ENCODE peak calls at places on chromosomes 11 and 22, in four cellular contexts. H is stomach; D is naive thymus-derived CD4-positive, alpha-beta T cell; J is GM23338. W is an unnamed sample.

GRCh38 chr11:35781342-35782171 is 119.0 kb downstream of the TRIM44 start:
- DNase-seq in H (no peak), D (no peak), J (no peak), W (no peak)

GRCh38 chr11:126723665-126724045 is 276.9 kb downstream of the KIRREL3 start:
- DNase-seq in H (no peak), D (no peak), J (no peak), W (no peak)

GRCh38 chr11:43212279-43212678 is 99.5 kb upstream of the API5 start:
- DNase-seq in H (no peak), D (no peak), J (peak; percentile 46), W (no peak)

GRCh38 chr11:68431984-68432600 is 28.5 kb upstream of the PPP6R3 start:
- DNase-seq in H (no peak), D (no peak), J (no peak), W (no peak)

GRCh38 chr11:45450189-45450588 is 164.0 kb upstream of the SYT13 start:
- DNase-seq in H (no peak), D (no peak), J (no peak), W (no peak)

GRCh38 chr22:32444068-32444467 is 20.2 kb downstream of the BPIFC start:
- DNase-seq in H (no peak), D (no peak), J (peak; percentile 45), W (peak; percentile 28)

GRCh38 chr11:75968021-75968685 is 153.1 kb downstream of the UVRAG start:
- DNase-seq in H (no peak), D (no peak), J (no peak), W (no peak)

GRCh38 chr11:122046846-122047245 is 69.2 kb downstream of the BLID start:
- DNase-seq in H (no peak), D (no peak), J (no peak), W (no peak)

GRCh38 chr22:41092023-41092817 is at the start of gene EP300:
- DNase-seq in H (peak; percentile 72), D (peak; percentile 85), J (peak; percentile 72), W (peak; percentile 86)

GRCh38 chr11:12411806-12412727 is 34.7 kb downstream of the PARVA start:
- DNase-seq in H (peak; percentile 57), D (peak; percentile 27), J (peak; percentile 90), W (peak; percentile 38)

GRCh38 chr11:45087301-45087700 is 59.1 kb upstream of the PRDM11 start:
- DNase-seq in H (no peak), D (no peak), J (no peak), W (no peak)

GRCh38 chr22:37930270-37930951 is 23.0 kb downstream of the C22orf23 start:
- DNase-seq in H (no peak), D (no peak), J (peak; percentile 61), W (no peak)

GRCh38 chr11:12175694-12176241 is 65.4 kb downstream of the MICAL2 start:
- DNase-seq in H (no peak), D (no peak), J (no peak), W (no peak)

GRCh38 chr11:34886609-34887008 is 29.6 kb downstream of the APIP start:
- DNase-seq in H (no peak), D (no peak), J (no peak), W (no peak)

GRCh38 chr22:30015846-30016245 is 64.4 kb upstream of the HORMAD2 start:
- DNase-seq in H (no peak), D (no peak), J (no peak), W (no peak)

GRCh38 chr11:34475656-34476055 is 36.9 kb downstream of the CAT start:
- DNase-seq in H (no peak), D (no peak), J (no peak), W (no peak)

GRCh38 chr11:95338430-95338991 is 107.5 kb upstream of the SESN3 start:
- DNase-seq in H (no peak), D (no peak), J (peak; percentile 51), W (no peak)

GRCh38 chr11:68928481-68928880 is 24.8 kb downstream of the IGHMBP2 start:
- DNase-seq in H (no peak), D (no peak), J (no peak), W (no peak)

GRCh38 chr22:37804502-37804885 is 3.2 kb upstream of the GCAT start:
- DNase-seq in H (no peak), D (no peak), J (peak; percentile 27), W (no peak)

GRCh38 chr22:40407021-40407761 is 36.8 kb downstream of the SGSM3 start:
- DNase-seq in H (no peak), D (no peak), J (no peak), W (no peak)

GRCh38 chr11:111522426-111522825 is 7.8 kb downstream of the HOATZ start:
- DNase-seq in H (no peak), D (no peak), J (no peak), W (no peak)

GRCh38 chr22:30866811-30867271 is 101.7 kb downstream of the MORC2 start:
- DNase-seq in H (no peak), D (no peak), J (peak; percentile 35), W (no peak)

GRCh38 chr11:69308531-69308930 is 14.6 kb downstream of the MYEOV start:
- DNase-seq in H (no peak), D (no peak), J (no peak), W (no peak)

GRCh38 chr22:37330200-37331033 is 48.1 kb downstream of the CYTH4 start:
- DNase-seq in H (peak; percentile 43), D (no peak), J (peak; percentile 97), W (no peak)

GRCh38 chr11:93686812-93687211 is 25.3 kb downstream of the CEP295 start:
- DNase-seq in H (no peak), D (no peak), J (no peak), W (no peak)

GRCh38 chr11:122202161-122202950 is 86.3 kb upstream of the BLID start:
- DNase-seq in H (no peak), D (no peak), J (peak; percentile 40), W (no peak)

GRCh38 chr11:37849731-37850130 is 1251.7 kb upstream of the RAG2 start:
- DNase-seq in H (no peak), D (no peak), J (no peak), W (no peak)

GRCh38 chr22:35303029-35303624 is 3.4 kb downstream of the TOM1 start:
- DNase-seq in H (no peak), D (no peak), J (no peak), W (no peak)

GRCh38 chr22:23180301-23180892 is at the start of gene BCR:
- DNase-seq in H (peak; percentile 83), D (peak; percentile 63), J (peak; percentile 78), W (peak; percentile 63)

GRCh38 chr22:24730864-24731263 is 43.7 kb downstream of the PIWIL3 start:
- DNase-seq in H (no peak), D (no peak), J (peak; percentile 67), W (no peak)

GRCh38 chr11:123062892-123063395 is 1.0 kb upstream of the HSPA8 start:
- DNase-seq in H (no peak), D (no peak), J (peak; percentile 64), W (no peak)

GRCh38 chr11:9313648-9314290 is 624 bp downstream of the TMEM41B start:
- DNase-seq in H (peak; percentile 26), D (no peak), J (peak; percentile 54), W (no peak)

GRCh38 chr11:132008872-132009271 is 638.5 kb downstream of the NTM start:
- DNase-seq in H (no peak), D (no peak), J (peak; percentile 30), W (no peak)

GRCh38 chr11:76661835-76662434 is 8.6 kb downstream of the LRRC32 start:
- DNase-seq in H (no peak), D (no peak), J (no peak), W (no peak)

DNA sequence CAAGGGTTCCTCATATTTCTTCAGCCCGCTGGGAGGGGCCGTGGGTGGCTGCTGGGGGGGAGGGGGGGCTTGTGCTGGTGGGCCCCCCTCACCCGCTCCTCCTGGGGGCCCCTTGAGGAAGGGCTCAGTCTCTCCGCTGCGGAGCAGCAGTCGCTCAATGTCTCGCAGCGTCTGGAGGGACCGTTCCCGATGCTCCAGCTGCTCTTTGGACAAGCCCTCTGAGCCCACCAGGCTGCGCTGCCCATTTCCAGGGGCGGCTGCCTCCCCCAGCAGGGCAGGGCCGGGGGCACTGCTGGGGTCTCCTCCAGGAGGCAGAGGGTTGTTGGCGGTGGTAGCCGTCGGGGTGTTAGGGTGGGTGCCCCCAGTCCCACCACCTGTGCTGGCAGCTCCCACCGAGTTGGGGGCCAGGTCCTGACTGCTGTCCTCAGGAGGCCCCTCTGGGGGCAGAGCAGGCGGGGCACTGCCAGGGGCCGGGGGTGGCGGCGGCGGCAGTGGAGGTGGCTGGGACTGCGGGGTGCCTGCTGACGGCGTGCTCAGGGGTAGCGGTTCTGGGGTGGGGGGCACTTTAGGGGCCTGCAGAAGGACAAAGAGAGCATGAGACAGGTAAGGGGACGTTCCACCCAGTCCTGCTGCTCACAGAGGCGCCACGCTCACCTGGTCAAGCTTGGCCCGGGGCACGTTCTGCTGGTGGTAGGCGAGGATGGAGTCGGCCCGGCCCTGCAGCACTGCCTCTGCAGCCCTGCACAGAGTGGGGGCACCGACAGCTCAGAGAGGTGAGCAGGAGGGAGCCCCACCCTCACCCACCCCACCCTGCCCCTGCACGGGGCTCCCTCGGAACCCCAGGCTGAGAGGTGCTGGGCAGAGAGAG is 18.9 kb downstream of the CXCR5 start:
- DNase-seq in H (no peak), D (no peak), J (no peak), W (no peak)
- H3K4me3 ChIP-seq in H (no peak overlapping the region), D (no peak overlapping the region), J (no peak overlapping the region), W (no peak overlapping the region)

GRCh38 chr11:15073361-15074205 is at the start of gene CALCB:
- DNase-seq in H (no peak), D (peak; percentile 9), J (peak; percentile 74), W (no peak)
- H3K4me3 ChIP-seq in H (peak within 1 kb of the TSS; percentile 43), D (peak within 1 kb of the TSS; percentile 41), J (peak within 1 kb of the TSS; percentile 82), W (peak within 1 kb of the TSS; percentile 54)

GRCh38 chr11:66641834-66642233 is 3.3 kb downstream of the RBM4 start:
- DNase-seq in H (no peak), D (no peak), J (no peak), W (no peak)
- H3K4me3 ChIP-seq in H (peak overlapping the region; percentile 83), D (peak overlapping the region; percentile 91), J (peak overlapping the region; percentile 94), W (no peak overlapping the region)

GRCh38 chr11:78749243-78749730 is 174.6 kb upstream of the NARS2 start:
- DNase-seq in H (no peak), D (no peak), J (no peak), W (no peak)
- H3K4me3 ChIP-seq in H (no peak overlapping the region), D (no peak overlapping the region), J (no peak overlapping the region), W (no peak overlapping the region)

DNA sequence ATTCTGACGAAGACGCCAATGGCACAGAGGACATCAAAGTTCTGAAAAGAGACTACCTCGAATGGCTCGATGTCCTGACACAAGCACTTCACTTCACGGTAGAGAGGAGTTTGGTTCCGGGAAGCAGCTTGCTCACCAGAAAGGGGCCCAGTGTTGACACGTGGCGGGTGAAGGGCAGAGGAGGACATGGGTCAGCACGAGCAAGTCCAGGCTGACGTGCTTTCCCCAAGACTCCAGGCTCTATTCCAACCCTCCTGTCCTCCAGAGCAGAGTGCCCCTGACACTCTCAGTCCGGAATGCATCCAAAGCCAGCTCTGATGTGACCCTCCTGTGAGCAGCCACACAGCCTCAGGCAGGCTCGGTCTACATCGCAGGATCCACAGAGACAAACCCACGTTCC is 77.5 kb upstream of the BID start:
- DNase-seq in H (no peak), D (no peak), J (no peak), W (no peak)
- H3K4me3 ChIP-seq in H (no peak overlapping the region), D (no peak overlapping the region), J (no peak overlapping the region), W (no peak overlapping the region)